ENCODE peak calls at places on chromosome 5, in five cellular contexts. C, D, Z, Y and A are unnamed samples.
A peak's percentile ranks its signal among the peaks of the same experiment; 100 is the strongest.

GRCh38 chr5:107023732-107024131 is 647.0 kb downstream of the EFNA5 start:
- DNase-seq in D (no peak), C (no peak), Z (no peak), Y (no peak), A (no peak)

GRCh38 chr5:175738595-175739133 is 80.8 kb downstream of the HRH2 start:
- DNase-seq in Y (no peak), C (no peak), D (no peak), Z (no peak), A (no peak)

GRCh38 chr5:9832921-9833320 is 202.8 kb upstream of the TAS2R1 start:
- DNase-seq in Y (no peak), D (no peak), Z (no peak), C (no peak), A (no peak)

GRCh38 chr5:113204525-113205161 is 228.0 kb downstream of the DCP2 start:
- DNase-seq in Z (no peak), Y (no peak), D (no peak), C (peak; percentile 37), A (peak; percentile 58)

GRCh38 chr5:81767938-81768337 is 17.0 kb upstream of the SSBP2 start:
- DNase-seq in D (no peak), C (no peak), Y (no peak), Z (no peak), A (peak; percentile 47)

GRCh38 chr5:102856374-102856748 is 101.3 kb downstream of the PAM start:
- DNase-seq in Y (no peak), C (no peak), D (no peak), Z (no peak), A (peak; percentile 18)

GRCh38 chr5:151132959-151133358 is 24.6 kb downstream of the ANXA6 start:
- DNase-seq in D (no peak), Z (no peak), C (no peak), Y (no peak), A (no peak)

GRCh38 chr5:100706796-100707195 is 171.6 kb downstream of the FAM174A start:
- DNase-seq in C (no peak), Y (no peak), D (no peak), Z (no peak), A (peak; percentile 80)

GRCh38 chr5:18792145-18792544 is 1157.9 kb downstream of the TAF11L14 start:
- DNase-seq in Y (no peak), C (peak; percentile 2), D (no peak), Z (no peak), A (no peak)

GRCh38 chr5:1805736-1806135 is 4.5 kb downstream of the NDUFS6 start:
- DNase-seq in Y (no peak), Z (no peak), D (no peak), C (no peak), A (no peak)

GRCh38 chr5:157269763-157270272 is 3.9 kb downstream of the CYFIP2 start:
- DNase-seq in C (peak; percentile 8), D (no peak), Z (no peak), Y (no peak), A (no peak)

GRCh38 chr5:53456366-53456765 is 24.1 kb upstream of the FST start:
- DNase-seq in Y (no peak), D (no peak), C (no peak), Z (no peak), A (no peak)

GRCh38 chr5:177096162-177097015 is 9.7 kb downstream of the FGFR4 start:
- DNase-seq in Y (no peak), Z (no peak), C (peak; percentile 78), D (no peak), A (no peak)

GRCh38 chr5:53642006-53642405 is 81.6 kb downstream of the NDUFS4 start:
- DNase-seq in D (no peak), C (no peak), Z (no peak), Y (no peak), A (peak; percentile 14)

GRCh38 chr5:64569880-64570279 is 64.1 kb downstream of the RGS7BP start:
- DNase-seq in Z (no peak), D (no peak), C (no peak), Y (no peak), A (no peak)

GRCh38 chr5:139215176-139215975 is 17.2 kb upstream of the SIL1 start:
- DNase-seq in Y (no peak), Z (no peak), C (no peak), D (no peak), A (no peak)

GRCh38 chr5:171155621-171156020 is 153.4 kb upstream of the TLX3 start:
- DNase-seq in C (no peak), Z (no peak), Y (no peak), D (no peak), A (peak; percentile 11)

GRCh38 chr5:147854331-147854730 is 22.9 kb upstream of the SPINK1 start:
- DNase-seq in Y (no peak), D (no peak), Z (no peak), C (no peak), A (no peak)

GRCh38 chr5:90809695-90810094 is 251.1 kb downstream of the ADGRV1 start:
- DNase-seq in Z (no peak), D (no peak), C (no peak), Y (no peak), A (no peak)

GRCh38 chr5:102591650-102592049 is 92.8 kb upstream of the SLCO6A1 start:
- DNase-seq in D (no peak), Y (no peak), C (no peak), Z (no peak), A (no peak)

GRCh38 chr5:141491323-141492167 is 2.7 kb downstream of the PCDHGC5 start:
- DNase-seq in D (no peak), Z (no peak), C (no peak), Y (no peak), A (no peak)

GRCh38 chr5:150640311-150641005 is at the start of gene SYNPO:
- DNase-seq in Y (no peak), C (peak; percentile 93), D (no peak), Z (no peak), A (peak; percentile 97)

GRCh38 chr5:173707392-173707791 is 90.9 kb upstream of the BOD1 start:
- DNase-seq in Y (no peak), Z (no peak), D (no peak), C (no peak), A (peak; percentile 56)

GRCh38 chr5:73691301-73691700 is 65.3 kb downstream of the ARHGEF28 start:
- DNase-seq in Z (no peak), D (no peak), Y (no peak), C (no peak), A (no peak)
- H3K27ac ChIP-seq in Z (no peak overlapping the region), D (no peak overlapping the region), Y (no peak overlapping the region), C (no peak overlapping the region), A (peak overlapping the region; percentile 57)

DNA sequence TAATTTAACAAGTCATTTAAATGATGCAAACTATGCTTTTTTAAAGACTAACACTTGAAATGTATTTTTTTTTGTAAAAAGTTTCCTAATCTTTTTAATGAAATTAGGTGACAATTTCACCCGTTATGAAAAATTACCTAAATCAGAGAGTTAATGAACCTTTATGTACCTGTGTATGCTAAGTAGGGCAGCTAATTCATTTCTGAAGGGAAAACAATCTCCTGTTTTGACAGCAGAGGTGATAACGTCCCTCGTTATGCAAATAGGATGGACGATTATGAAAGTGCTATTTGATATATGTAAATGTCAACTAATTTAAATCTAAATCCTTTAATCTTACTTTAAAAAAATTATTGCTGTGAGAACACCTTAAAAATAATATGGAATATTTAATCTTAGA is 58.8 kb downstream of the MEF2C start:
- DNase-seq in Y (no peak), C (no peak), D (no peak), Z (no peak), A (no peak)
- H2BK12ac ChIP-seq in Y (no peak overlapping the region), C (no peak overlapping the region), D (no peak overlapping the region), Z (no peak overlapping the region), A (no peak overlapping the region)

DNA sequence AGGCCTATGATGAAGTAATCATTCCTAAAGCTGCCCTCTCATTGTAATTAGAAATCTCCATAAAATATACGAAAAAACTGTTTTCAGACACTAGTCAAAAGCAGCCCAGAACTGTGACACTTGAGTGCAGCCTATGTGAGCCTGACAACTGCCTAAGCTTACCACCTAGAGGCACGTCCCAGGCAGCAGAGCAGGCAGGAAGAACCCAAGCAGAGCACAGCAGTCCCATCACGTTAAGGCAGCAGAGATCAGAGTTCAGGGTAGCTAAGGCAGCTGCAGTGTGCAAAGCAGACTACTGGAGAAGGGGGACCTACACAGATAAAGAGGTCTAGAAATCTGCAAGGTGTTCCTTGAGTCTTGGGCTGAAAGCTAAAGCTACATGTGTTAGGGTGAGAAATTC is 46.4 kb downstream of the GOLPH3 start:
- DNase-seq in D (no peak), Z (no peak), C (no peak), Y (no peak), A (no peak)
- H3K23ac ChIP-seq in D (no peak overlapping the region), Z (no peak overlapping the region), C (no peak overlapping the region), Y (no peak overlapping the region), A (no peak overlapping the region)

GRCh38 chr5:68015381-68015780 is 200.2 kb upstream of the PIK3R1 start:
- DNase-seq in D (no peak), Z (no peak), Y (no peak), C (no peak), A (no peak)
- H3K27ac ChIP-seq in D (no peak overlapping the region), Z (no peak overlapping the region), Y (no peak overlapping the region), C (no peak overlapping the region), A (no peak overlapping the region)

GRCh38 chr5:83488271-83488670 is 16.7 kb downstream of the VCAN start:
- DNase-seq in Z (no peak), D (no peak), C (no peak), Y (no peak), A (peak; percentile 70)

GRCh38 chr5:83485842-83486241 is 14.3 kb downstream of the VCAN start:
- DNase-seq in C (no peak), Z (no peak), D (no peak), Y (no peak), A (no peak)

GRCh38 chr5:83484294-83484693 is 12.8 kb downstream of the VCAN start:
- DNase-seq in Z (no peak), C (no peak), Y (no peak), D (no peak), A (no peak)

GRCh38 chr5:83487155-83487554 is 15.6 kb downstream of the VCAN start:
- DNase-seq in Z (no peak), C (no peak), Y (no peak), D (no peak), A (no peak)

DNA sequence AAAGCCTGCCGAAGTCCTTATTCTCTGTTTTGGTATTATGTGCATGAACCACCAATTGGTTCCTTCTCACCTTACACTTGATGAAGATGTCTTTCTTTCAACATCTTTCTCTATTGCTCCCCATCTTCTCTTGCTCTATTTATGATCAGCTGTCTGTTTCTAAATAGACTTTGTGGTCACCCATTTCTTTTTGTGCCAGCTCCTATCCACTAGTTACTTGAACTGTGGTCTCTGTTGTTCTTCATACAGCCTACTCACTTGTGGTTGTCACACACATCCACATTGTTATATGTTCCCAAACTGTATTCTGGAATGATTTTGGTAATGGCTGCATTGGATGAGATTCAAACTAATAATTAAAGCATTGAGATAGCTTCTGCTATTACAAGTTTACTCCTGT is 11.4 kb downstream of the VCAN start:
- DNase-seq in Y (no peak), D (no peak), C (no peak), Z (no peak), A (no peak)
- H2BK12ac ChIP-seq in Y (no peak overlapping the region), D (no peak overlapping the region), C (no peak overlapping the region), Z (no peak overlapping the region), A (no peak overlapping the region)